ENCODE peak calls at places on chromosomes 3 and 15, in seven cellular contexts. I is SK-N-SH, T is H1, R is GM12878, Z is HepG2, B is GM12891, W is K562. J is an unnamed sample.

GRCh38 chr15:63407612-63408011 is 26.0 kb upstream of the CA12 start:
- DNase-seq in I (peak), T (no peak), R (no peak), Z (no peak), B (no peak), W (no peak), J (no peak)

GRCh38 chr15:55914446-55914845 is 79.0 kb downstream of the NEDD4 start:
- DNase-seq in I (no peak), T (no peak), R (no peak), Z (no peak), B (no peak), W (no peak), J (no peak)

GRCh38 chr3:64342940-64343691 is 117.8 kb upstream of the PRICKLE2 start:
- DNase-seq in I (peak), T (no peak), R (no peak), Z (peak), B (no peak), W (no peak), J (no peak)

GRCh38 chr3:138081371-138082084 is 33.9 kb downstream of the DZIP1L start:
- DNase-seq in I (no peak), T (no peak), R (no peak), Z (no peak), B (no peak), W (no peak), J (no peak)

GRCh38 chr3:195821403-195822130 is 9.8 kb upstream of the MUC4 start:
- DNase-seq in I (no peak), T (no peak), R (no peak), Z (no peak), B (no peak), W (no peak), J (no peak)

GRCh38 chr3:12280333-12280732 is 8.5 kb upstream of the PPARG start:
- DNase-seq in I (no peak), T (no peak), R (no peak), Z (no peak), B (no peak), W (no peak), J (no peak)

GRCh38 chr3:127408684-127409420 is 121.0 kb upstream of the PRR20G start:
- DNase-seq in I (peak), T (no peak), R (no peak), Z (no peak), B (no peak), W (no peak), J (no peak)

GRCh38 chr15:89367485-89368451 is 33.1 kb upstream of the POLG start:
- DNase-seq in I (peak), T (no peak), R (no peak), Z (no peak), B (no peak), W (peak), J (no peak)

GRCh38 chr15:67189326-67190051 is 65.0 kb downstream of the AAGAB start:
- DNase-seq in I (no peak), T (no peak), R (no peak), Z (no peak), B (no peak), W (no peak), J (no peak)

GRCh38 chr15:66833803-66834202 is 131.8 kb downstream of the SMAD6 start:
- DNase-seq in I (no peak), T (no peak), R (no peak), Z (no peak), B (no peak), W (no peak), J (no peak)

GRCh38 chr3:133573054-133573628 is 345 bp upstream of the CDV3 start:
- DNase-seq in I (peak), T (peak), R (peak), Z (peak), B (peak), W (peak), J (peak)

GRCh38 chr3:194407423-194407822 is 8.4 kb upstream of the GP5 start:
- DNase-seq in I (no peak), T (no peak), R (no peak), Z (peak), B (no peak), W (no peak), J (no peak)

GRCh38 chr3:191889781-191890180 is 428.8 kb downstream of the PYDC2 start:
- DNase-seq in I (no peak), T (no peak), R (no peak), Z (no peak), B (no peak), W (no peak), J (no peak)

GRCh38 chr3:22113453-22113852 is 362.4 kb upstream of the ZNF385D start:
- DNase-seq in I (no peak), T (no peak), R (no peak), Z (no peak), B (no peak), W (no peak), J (no peak)

GRCh38 chr3:47482411-47482810 is 6.7 kb upstream of the SCAP start:
- DNase-seq in I (no peak), T (no peak), R (no peak), Z (no peak), B (no peak), W (peak), J (no peak)

GRCh38 chr15:58448331-58448730 is 16.5 kb downstream of the LIPC start:
- DNase-seq in I (no peak), T (no peak), R (no peak), Z (no peak), B (no peak), W (no peak), J (no peak)

GRCh38 chr15:65841121-65841930 is 28.0 kb upstream of the RAB11A start:
- DNase-seq in I (no peak), T (no peak), R (no peak), Z (no peak), B (no peak), W (no peak), J (no peak)

GRCh38 chr3:140682586-140682985 is 4.7 kb downstream of the TRIM42 start:
- DNase-seq in I (no peak), T (no peak), R (no peak), Z (no peak), B (no peak), W (no peak), J (no peak)

GRCh38 chr3:191300422-191300821 is 28.8 kb upstream of the CCDC50 start:
- DNase-seq in I (no peak), T (no peak), R (peak), Z (no peak), B (no peak), W (no peak), J (no peak)

GRCh38 chr3:47912006-47912504 is 104.2 kb downstream of the MAP4 start:
- DNase-seq in I (no peak), T (no peak), R (no peak), Z (no peak), B (no peak), W (no peak), J (no peak)

GRCh38 chr3:107800705-107801104 is 277.9 kb downstream of the BBX start:
- DNase-seq in I (no peak), T (no peak), R (no peak), Z (no peak), B (no peak), W (no peak), J (no peak)

GRCh38 chr15:77831989-77832388 is 199.3 kb upstream of the LINGO1 start:
- DNase-seq in I (no peak), T (no peak), R (no peak), Z (no peak), B (no peak), W (no peak), J (no peak)

GRCh38 chr15:99015677-99016568 is 8.3 kb upstream of the PGPEP1L start:
- DNase-seq in I (peak), T (no peak), R (no peak), Z (no peak), B (no peak), W (no peak), J (no peak)

GRCh38 chr3:29772436-29772835 is 491.6 kb downstream of the RBMS3 start:
- DNase-seq in I (no peak), T (no peak), R (no peak), Z (no peak), B (no peak), W (no peak), J (no peak)

GRCh38 chr3:44932986-44933944 is 42.7 kb downstream of the ZDHHC3 start:
- DNase-seq in I (no peak), T (no peak), R (no peak), Z (no peak), B (no peak), W (no peak), J (no peak)

GRCh38 chr3:171415070-171415469 is 45.1 kb downstream of the TNIK start:
- DNase-seq in I (no peak), T (no peak), R (no peak), Z (no peak), B (no peak), W (no peak), J (no peak)

GRCh38 chr15:73633991-73634495 is 854 bp upstream of the NPTN start:
- DNase-seq in I (no peak), T (no peak), R (no peak), Z (peak), B (no peak), W (no peak), J (no peak)

GRCh38 chr3:187360523-187361060 is 7.6 kb upstream of the RTP4 start:
- DNase-seq in I (no peak), T (no peak), R (no peak), Z (no peak), B (no peak), W (no peak), J (no peak)

GRCh38 chr3:179750720-179751328 is 98.0 kb downstream of the USP13 start:
- DNase-seq in I (peak), T (no peak), R (no peak), Z (peak), B (no peak), W (no peak), J (no peak)

GRCh38 chr3:119628816-119629445 is 31.2 kb downstream of the PLA1A start:
- DNase-seq in I (no peak), T (no peak), R (peak), Z (no peak), B (no peak), W (no peak), J (no peak)

GRCh38 chr3:174547801-174548200 is 311.3 kb upstream of the NAALADL2 start:
- DNase-seq in I (no peak), T (no peak), R (no peak), Z (no peak), B (no peak), W (no peak), J (no peak)

GRCh38 chr3:79773291-79773690 is 5.5 kb upstream of the ROBO1 start:
- DNase-seq in I (no peak), T (no peak), R (no peak), Z (no peak), B (no peak), W (no peak), J (no peak)

GRCh38 chr3:135965129-135965505 is 411 bp upstream of the PPP2R3A start:
- DNase-seq in I (no peak), T (no peak), R (no peak), Z (no peak), B (no peak), W (no peak), J (no peak)

GRCh38 chr15:66882251-66883020 is 180.4 kb downstream of the SMAD6 start:
- DNase-seq in I (no peak), T (no peak), R (no peak), Z (no peak), B (no peak), W (no peak), J (no peak)

GRCh38 chr15:63172376-63173115 is 15.3 kb upstream of the RPS27L start:
- DNase-seq in I (no peak), T (no peak), R (no peak), Z (no peak), B (no peak), W (peak), J (no peak)

DNA sequence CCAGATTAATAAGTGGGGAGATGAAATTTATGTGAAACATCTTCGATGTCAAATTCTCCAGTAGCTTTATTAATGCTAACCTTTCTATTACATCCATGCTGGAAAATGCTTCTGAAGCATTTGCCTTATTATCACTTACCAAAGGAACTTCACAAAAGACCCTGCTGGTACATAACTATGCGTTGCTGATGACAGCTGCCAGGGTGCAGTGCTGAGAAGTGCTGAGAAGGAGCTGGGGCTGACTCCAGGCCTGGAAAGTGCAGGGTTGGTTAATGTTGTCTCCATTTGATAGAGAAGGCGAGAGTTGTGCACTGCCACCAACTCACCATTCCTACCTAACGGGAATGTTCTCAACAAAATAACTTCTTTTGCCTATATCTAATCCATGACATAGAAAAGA is 736.0 kb upstream of the NR2F2 start:
- DNase-seq in I (no peak), T (no peak), R (no peak), Z (no peak), B (no peak), W (no peak), J (no peak)
- TF ChIP-seq POLR2AphosphoS5 in I (no peak), T (no peak), R (no peak), Z (no peak), B (no peak), W (no peak), J (no peak)

DNA sequence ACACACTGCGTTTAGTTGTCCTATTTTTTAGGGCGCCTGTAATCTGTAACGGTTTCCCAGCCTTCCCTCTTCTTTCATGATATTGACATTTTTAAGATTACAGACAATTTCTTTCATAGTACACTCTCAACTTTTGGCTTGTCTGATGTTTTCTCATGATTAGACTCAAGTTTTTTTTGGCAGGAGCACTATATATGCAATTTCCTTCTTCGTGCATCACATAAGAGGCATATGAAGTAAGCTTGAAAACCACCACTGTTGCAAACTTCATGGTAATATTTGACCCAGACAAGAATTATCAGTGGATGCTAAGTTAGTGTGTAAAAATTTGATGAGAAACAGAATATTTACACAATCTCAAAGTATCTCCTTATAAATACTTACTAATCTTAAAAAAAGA is 119.2 kb upstream of the CMC1 start:
- DNase-seq in I (no peak), T (no peak), R (no peak), Z (no peak), B (no peak), W (no peak), J (no peak)
- TF ChIP-seq TAF1 in I (no peak), T (no peak), R (no peak), Z (no peak), B (no peak), W (no peak), J (no peak)

GRCh38 chr3:1468145-1468544 is 375.3 kb downstream of the CNTN6 start:
- DNase-seq in I (no peak), T (no peak), R (no peak), Z (no peak), B (no peak), W (no peak), J (no peak)

GRCh38 chr3:1462916-1463315 is 370.1 kb downstream of the CNTN6 start:
- DNase-seq in I (no peak), T (no peak), R (no peak), Z (no peak), B (no peak), W (no peak), J (no peak)
- TF ChIP-seq POLR2AphosphoS5 in I (no peak), T (no peak), R (no peak), Z (no peak), B (no peak), W (no peak), J (no peak)

GRCh38 chr15:85312486-85312885 is 67.9 kb upstream of the AKAP13 start:
- DNase-seq in I (no peak), T (no peak), R (peak), Z (peak), B (no peak), W (no peak), J (no peak)
- TF ChIP-seq TAF1 in I (no peak), T (no peak), R (peak), Z (no peak), B (peak), W (no peak), J (peak)